ENCODE peak calls at places on chromosomes 16 and 17, in five cellular contexts. H is heart left ventricle; C is stimulated activated CD8-positive, alpha-beta memory T cell treated with anti-CD3 and anti-CD28 coated beads, Interleukin-7, amount 100 ng/mL, for 1 hour; K is germinal center; P is caudate nucleus. X is an unnamed sample.

GRCh38 chr17:40916366-40916765 is 21.1 kb downstream of the KRT23 start:
- DNase-seq in H (no peak), C (no peak), K (no peak), P (no peak), X (no peak)

GRCh38 chr17:49616546-49617205 is 41.0 kb downstream of the NXPH3 start:
- DNase-seq in H (peak; percentile 69), C (no peak), K (no peak), P (no peak), X (peak; percentile 89)

GRCh38 chr16:85483424-85483823 is 129.7 kb upstream of the GSE1 start:
- DNase-seq in H (no peak), C (no peak), K (no peak), P (no peak), X (no peak)

GRCh38 chr16:10964039-10964890 is 19.9 kb downstream of the CLEC16A start:
- DNase-seq in H (peak; percentile 90), C (peak; percentile 74), K (peak; percentile 78), P (peak; percentile 71), X (peak; percentile 80)

GRCh38 chr16:75288596-75289120 is 37.2 kb upstream of the BCAR1 start:
- DNase-seq in H (no peak), C (peak; percentile 24), K (no peak), P (no peak), X (no peak)

GRCh38 chr17:7444682-7445010 is 215 bp upstream of the CHRNB1 start:
- DNase-seq in H (no peak), C (no peak), K (no peak), P (no peak), X (no peak)

GRCh38 chr17:27256225-27257030 is 37.5 kb upstream of the WSB1 start:
- DNase-seq in H (no peak), C (no peak), K (no peak), P (no peak), X (peak; percentile 83)

GRCh38 chr17:43431741-43432523 is 33.1 kb downstream of the ARL4D start:
- DNase-seq in H (no peak), C (no peak), K (no peak), P (no peak), X (peak; percentile 66)

GRCh38 chr17:64778102-64778366 is 115.9 kb upstream of the SMURF2 start:
- DNase-seq in H (no peak), C (no peak), K (no peak), P (no peak), X (no peak)

GRCh38 chr16:77905356-77905920 is 116.9 kb upstream of the CLEC3A start:
- DNase-seq in H (no peak), C (no peak), K (no peak), P (no peak), X (no peak)

GRCh38 chr17:49214665-49215360 is 4.3 kb downstream of the ABI3 start:
- DNase-seq in H (no peak), C (no peak), K (no peak), P (no peak), X (no peak)

X was measured in astrocyte.